ENCODE peak calls at places on chromosomes 3 and 15, in eight cellular contexts. J, D, N, L, K, Z, G and M are unnamed samples.

GRCh38 chr3:149145361-149145760 is 15.9 kb downstream of the HPS3 start:
- DNase-seq in J (no peak), D (no peak), N (no peak), L (no peak), K (peak; percentile 10), Z (no peak), G (no peak), M (no peak)

GRCh38 chr15:87167055-87167454 is 1087.4 kb downstream of the AGBL1 start:
- DNase-seq in J (no peak), D (no peak), N (no peak), L (peak; percentile 62), K (no peak), Z (no peak), G (no peak), M (peak; percentile 10)

GRCh38 chr3:16813336-16813735 is 71.4 kb upstream of the PLCL2 start:
- DNase-seq in J (no peak), D (no peak), N (no peak), L (no peak), K (no peak), Z (no peak), G (no peak), M (no peak)

GRCh38 chr3:17032407-17033034 is 147.8 kb downstream of the PLCL2 start:
- DNase-seq in J (no peak), D (peak; percentile 53), N (peak; percentile 60), L (peak; percentile 37), K (peak; percentile 32), Z (peak; percentile 39), G (peak; percentile 35), M (peak; percentile 69)

GRCh38 chr15:70355275-70355795 is 257.6 kb upstream of the TLE3 start:
- DNase-seq in J (no peak), D (peak; percentile 31), N (no peak), L (no peak), K (peak; percentile 12), Z (no peak), G (no peak), M (no peak)

GRCh38 chr3:187012609-187013051 is 82.3 kb downstream of the ST6GAL1 start:
- DNase-seq in J (no peak), D (no peak), N (peak; percentile 37), L (no peak), K (peak; percentile 74), Z (no peak), G (no peak), M (peak; percentile 34)

GRCh38 chr3:16239082-16239770 is 25.5 kb downstream of the DPH3 start:
- DNase-seq in J (no peak), D (no peak), N (peak; percentile 36), L (no peak), K (no peak), Z (no peak), G (no peak), M (peak; percentile 41)

GRCh38 chr3:150237490-150237889 is 170.6 kb upstream of the TSC22D2 start:
- DNase-seq in J (no peak), D (peak; percentile 10), N (peak; percentile 47), L (peak; percentile 92), K (no peak), Z (no peak), G (no peak), M (peak; percentile 67)

GRCh38 chr3:168034152-168034928 is 61.4 kb downstream of the GOLIM4 start:
- DNase-seq in J (peak; percentile 19), D (no peak), N (peak; percentile 64), L (peak; percentile 15), K (no peak), Z (peak; percentile 75), G (peak; percentile 67), M (peak; percentile 66)

GRCh38 chr3:127680146-127680661 is 7.5 kb downstream of the ABTB1 start:
- DNase-seq in J (no peak), D (no peak), N (no peak), L (no peak), K (no peak), Z (no peak), G (no peak), M (no peak)

GRCh38 chr3:192409203-192409837 is 318.0 kb downstream of the FGF12 start:
- DNase-seq in J (no peak), D (peak; percentile 43), N (peak; percentile 44), L (no peak), K (peak; percentile 26), Z (no peak), G (no peak), M (peak; percentile 7)

GRCh38 chr3:155656466-155656865 is 88.4 kb downstream of the PLCH1 start:
- DNase-seq in J (no peak), D (peak; percentile 29), N (no peak), L (no peak), K (no peak), Z (no peak), G (no peak), M (no peak)

GRCh38 chr15:33194704-33195261 is at the start of gene FMN1:
- DNase-seq in J (peak; percentile 93), D (peak; percentile 95), N (peak; percentile 95), L (peak; percentile 84), K (peak; percentile 88), Z (peak; percentile 88), G (peak; percentile 95), M (peak; percentile 90)

GRCh38 chr15:70882361-70882760 is 9.9 kb downstream of the THAP10 start:
- DNase-seq in J (no peak), D (no peak), N (no peak), L (no peak), K (peak; percentile 22), Z (no peak), G (no peak), M (no peak)

GRCh38 chr15:97991972-97992541 is 31.6 kb downstream of the ARRDC4 start:
- DNase-seq in J (no peak), D (no peak), N (no peak), L (no peak), K (no peak), Z (no peak), G (no peak), M (no peak)

GRCh38 chr3:186193534-186194450 is 84.9 kb upstream of the ETV5 start:
- DNase-seq in J (no peak), D (no peak), N (peak; percentile 13), L (no peak), K (no peak), Z (no peak), G (no peak), M (no peak)

GRCh38 chr15:48499978-48500377 is 145.5 kb downstream of the FBN1 start:
- DNase-seq in J (no peak), D (no peak), N (no peak), L (no peak), K (no peak), Z (no peak), G (no peak), M (no peak)

GRCh38 chr3:15659254-15659975 is 57.9 kb downstream of the BTD start:
- DNase-seq in J (no peak), D (no peak), N (peak; percentile 17), L (no peak), K (no peak), Z (peak; percentile 42), G (no peak), M (no peak)

GRCh38 chr3:114624676-114625181 is 330.9 kb downstream of the TIGIT start:
- DNase-seq in J (peak; percentile 92), D (peak; percentile 92), N (peak; percentile 97), L (peak; percentile 84), K (no peak), Z (peak; percentile 98), G (peak; percentile 98), M (peak; percentile 98)

GRCh38 chr3:88301273-88302002 is 151.7 kb downstream of the C3orf38 start:
- DNase-seq in J (no peak), D (peak; percentile 8), N (peak; percentile 7), L (peak; percentile 1), K (no peak), Z (no peak), G (no peak), M (no peak)

GRCh38 chr3:27720899-27721716 is 1.0 kb downstream of the EOMES start:
- DNase-seq in J (no peak), D (peak; percentile 34), N (no peak), L (peak; percentile 64), K (no peak), Z (no peak), G (no peak), M (no peak)

GRCh38 chr3:11624704-11625375 is 18.9 kb downstream of the VGLL4 start:
- DNase-seq in J (no peak), D (no peak), N (no peak), L (no peak), K (no peak), Z (no peak), G (no peak), M (no peak)

GRCh38 chr3:49553320-49553689 is 972 bp upstream of the BSN start:
- DNase-seq in J (no peak), D (no peak), N (peak; percentile 62), L (peak; percentile 63), K (no peak), Z (peak; percentile 45), G (no peak), M (peak; percentile 55)

GRCh38 chr3:39291903-39292329 is 12.1 kb upstream of the CX3CR1 start:
- DNase-seq in J (peak; percentile 59), D (peak; percentile 58), N (peak; percentile 60), L (peak; percentile 28), K (peak; percentile 75), Z (peak; percentile 42), G (peak; percentile 55), M (peak; percentile 59)

GRCh38 chr3:17307482-17307881 is 422.7 kb downstream of the PLCL2 start:
- DNase-seq in J (no peak), D (peak; percentile 12), N (peak; percentile 11), L (peak; percentile 29), K (no peak), Z (no peak), G (no peak), M (no peak)

GRCh38 chr3:34758630-34759261 is 880.6 kb upstream of the ARPP21 start:
- DNase-seq in J (no peak), D (no peak), N (no peak), L (no peak), K (no peak), Z (no peak), G (no peak), M (no peak)
- H3K4me3 ChIP-seq in J (no peak overlapping the region), D (no peak overlapping the region), N (no peak overlapping the region), L (no peak overlapping the region), K (no peak overlapping the region), Z (no peak overlapping the region), G (no peak overlapping the region), M (no peak overlapping the region)

DNA sequence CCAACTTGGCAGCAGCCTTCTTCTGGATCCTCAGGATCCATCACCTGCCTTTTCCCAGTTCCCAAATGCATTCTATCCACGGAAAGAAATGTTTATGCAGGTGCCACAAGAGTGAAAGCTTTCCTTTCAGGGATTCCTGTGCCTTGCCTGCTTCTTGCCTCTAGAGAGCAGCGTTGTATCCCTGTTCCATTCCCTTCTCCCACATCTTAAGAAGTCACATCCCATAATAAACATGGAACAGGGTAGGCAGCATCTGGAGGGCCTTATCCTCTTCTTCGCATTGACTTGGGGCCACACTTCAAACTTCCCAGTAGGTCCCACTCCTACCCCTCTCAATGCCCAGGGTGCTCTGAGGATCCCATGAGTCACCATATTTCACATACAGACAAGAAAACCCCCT is 72.7 kb upstream of the DCLK3 start:
- DNase-seq in J (no peak), D (no peak), N (no peak), L (no peak), K (no peak), Z (no peak), G (no peak), M (no peak)
- TF ChIP-seq CTCF in J (no peak), D (no peak), N (peak; percentile 14), L (peak; percentile 17), K (peak; percentile 10), Z (peak; percentile 19), G (peak; percentile 35), M (peak; percentile 11)

GRCh38 chr3:350978-351377 is 154.4 kb downstream of the CHL1 start:
- DNase-seq in J (no peak), D (no peak), N (no peak), L (no peak), K (no peak), Z (no peak), G (no peak), M (no peak)
- H3K4me3 ChIP-seq in J (no peak overlapping the region), D (no peak overlapping the region), N (no peak overlapping the region), L (no peak overlapping the region), K (no peak overlapping the region), Z (no peak overlapping the region), G (no peak overlapping the region), M (no peak overlapping the region)

GRCh38 chr3:164806188-164806587 is 272.1 kb downstream of the SI start:
- DNase-seq in J (no peak), D (no peak), N (no peak), L (no peak), K (no peak), Z (no peak), G (no peak), M (no peak)
- TF ChIP-seq CTCF in J (no peak), D (no peak), N (no peak), L (no peak), K (no peak), Z (no peak), G (peak; percentile 16), M (no peak)